ENCODE peak calls at places on chromosome 10, in six cellular contexts. E is colonic mucosa, T is IMR-90, F is brain microvascular endothelial cell, I is AG04450, N is pancreas. X is an unnamed sample.

GRCh38 chr10:71600856-71601255 is 118.7 kb downstream of the C10orf105 start:
- DNase-seq in E (no peak), T (peak; percentile 55), F (peak; percentile 78), I (no peak), N (no peak), X (peak; percentile 91)

GRCh38 chr10:78596556-78596955 is 472.2 kb upstream of the ZMIZ1 start:
- DNase-seq in E (no peak), T (no peak), F (no peak), I (no peak), N (no peak), X (no peak)

GRCh38 chr10:115985696-115986095 is 287.3 kb downstream of the GFRA1 start:
- DNase-seq in E (no peak), T (peak; percentile 36), F (no peak), I (no peak), N (no peak), X (no peak)

GRCh38 chr10:126521354-126521753 is 133.1 kb upstream of the ADAM12 start:
- DNase-seq in E (no peak), T (no peak), F (no peak), I (no peak), N (no peak), X (no peak)

GRCh38 chr10:97718178-97718577 is 4.6 kb downstream of the MARVELD1 start:
- DNase-seq in E (no peak), T (no peak), F (no peak), I (no peak), N (no peak), X (no peak)

GRCh38 chr10:128078136-128078969 is 47.9 kb downstream of the MKI67 start:
- DNase-seq in E (peak; percentile 43), T (peak; percentile 37), F (no peak), I (peak; percentile 7), N (peak; percentile 73), X (peak; percentile 42)

GRCh38 chr10:117545141-117546019 is 2.8 kb downstream of the EMX2 start:
- DNase-seq in E (no peak), T (no peak), F (no peak), I (no peak), N (peak; percentile 71), X (no peak)

GRCh38 chr10:128802062-128802461 is 665.0 kb upstream of the MGMT start:
- DNase-seq in E (no peak), T (no peak), F (no peak), I (no peak), N (no peak), X (no peak)

GRCh38 chr10:60377955-60378354 is 11.7 kb downstream of the ANK3 start:
- DNase-seq in E (no peak), T (peak; percentile 58), F (no peak), I (no peak), N (no peak), X (peak; percentile 31)

GRCh38 chr10:59060852-59061251 is 115.6 kb upstream of the PHYHIPL start:
- DNase-seq in E (no peak), T (no peak), F (no peak), I (no peak), N (no peak), X (no peak)

GRCh38 chr10:126469692-126470091 is 81.4 kb upstream of the ADAM12 start:
- DNase-seq in E (no peak), T (no peak), F (no peak), I (no peak), N (no peak), X (no peak)

GRCh38 chr10:17035446-17035845 is 94.2 kb downstream of the CUBN start:
- DNase-seq in E (no peak), T (no peak), F (no peak), I (no peak), N (no peak), X (no peak)

GRCh38 chr10:120406380-120406779 is 50.6 kb upstream of the PLPP4 start:
- DNase-seq in E (peak; percentile 70), T (no peak), F (no peak), I (no peak), N (no peak), X (no peak)

GRCh38 chr10:124474502-124475070 is 13.0 kb downstream of the LHPP start:
- DNase-seq in E (no peak), T (no peak), F (no peak), I (no peak), N (no peak), X (no peak)

GRCh38 chr10:70532554-70533188 is 54.1 kb downstream of the PALD1 start:
- DNase-seq in E (no peak), T (no peak), F (no peak), I (no peak), N (no peak), X (no peak)

GRCh38 chr10:119306514-119306951 is 99.2 kb downstream of the GRK5 start:
- DNase-seq in E (no peak), T (no peak), F (no peak), I (no peak), N (no peak), X (no peak)

GRCh38 chr10:117005454-117006055 is 568 bp upstream of the SHTN1 start:
- DNase-seq in E (peak; percentile 32), T (no peak), F (no peak), I (no peak), N (peak; percentile 68), X (no peak)

GRCh38 chr10:121340176-121340850 is 257.9 kb downstream of the FGFR2 start:
- DNase-seq in E (no peak), T (no peak), F (no peak), I (no peak), N (no peak), X (no peak)

GRCh38 chr10:113616244-113617074 is 47.4 kb downstream of the NRAP start:
- DNase-seq in E (no peak), T (no peak), F (peak; percentile 2), I (no peak), N (no peak), X (peak; percentile 28)

GRCh38 chr10:133564816-133565215 is 567 bp downstream of the SYCE1 start:
- DNase-seq in E (no peak), T (no peak), F (no peak), I (no peak), N (no peak), X (no peak)

GRCh38 chr10:119342017-119342734 is 134.8 kb downstream of the GRK5 start:
- DNase-seq in E (peak; percentile 34), T (peak; percentile 49), F (no peak), I (no peak), N (no peak), X (peak; percentile 56)

GRCh38 chr10:80172896-80173295 is 32.4 kb downstream of the ANXA11 start:
- DNase-seq in E (peak; percentile 76), T (no peak), F (no peak), I (no peak), N (no peak), X (no peak)

GRCh38 chr10:26441491-26442214 is 3.5 kb downstream of the APBB1IP start:
- DNase-seq in E (no peak), T (no peak), F (peak; percentile 9), I (no peak), N (no peak), X (peak; percentile 74)

GRCh38 chr10:93386496-93387369 is 95.4 kb downstream of the MYOF start:
- DNase-seq in E (no peak), T (no peak), F (peak; percentile 25), I (no peak), N (no peak), X (peak; percentile 86)

GRCh38 chr10:80357000-80357803 is 621 bp downstream of the DYDC2 start:
- DNase-seq in E (no peak), T (no peak), F (no peak), I (no peak), N (peak; percentile 59), X (no peak)

DNA sequence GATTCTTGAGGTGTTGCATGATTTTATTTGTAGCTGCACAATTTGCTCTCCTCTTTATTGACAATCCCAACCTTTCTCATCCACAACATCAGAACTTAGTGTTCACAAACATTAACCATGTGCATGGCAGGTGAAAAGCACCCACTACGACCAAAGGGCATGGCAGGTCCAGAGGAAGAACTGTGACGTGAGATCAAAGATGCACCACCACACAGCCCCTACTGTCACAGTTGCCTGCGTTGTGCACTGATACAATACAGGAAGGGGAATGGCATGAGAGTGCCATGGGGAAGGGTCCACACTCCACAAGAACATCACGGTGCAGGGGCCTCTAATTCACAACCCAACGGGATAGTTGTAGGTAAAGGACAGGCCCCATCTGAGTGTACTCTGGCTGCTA is 217.1 kb upstream of the PFKP start:
- DNase-seq in E (no peak), T (no peak), F (no peak), I (no peak), N (no peak), X (no peak)
- TF ChIP-seq CTCF in E (no peak), T (no peak), F (no peak), I (no peak), N (no peak), X (no peak)

GRCh38 chr10:99529483-99530107 is 3.1 kb upstream of the NKX2-3 start:
- DNase-seq in E (peak; percentile 18), T (no peak), F (no peak), I (no peak), N (no peak), X (no peak)

GRCh38 chr10:99531026-99531695 is 1.6 kb upstream of the NKX2-3 start:
- DNase-seq in E (no peak), T (no peak), F (no peak), I (no peak), N (no peak), X (no peak)

GRCh38 chr10:99528867-99529285 is 3.9 kb upstream of the NKX2-3 start:
- DNase-seq in E (no peak), T (no peak), F (no peak), I (no peak), N (no peak), X (no peak)

GRCh38 chr10:99531696-99532050 is 1.1 kb upstream of the NKX2-3 start:
- DNase-seq in E (no peak), T (no peak), F (no peak), I (no peak), N (no peak), X (no peak)

GRCh38 chr10:99530108-99531025 is 2.4 kb upstream of the NKX2-3 start:
- DNase-seq in E (no peak), T (no peak), F (no peak), I (no peak), N (no peak), X (no peak)
- H3K4me3 ChIP-seq in E (peak overlapping the region; percentile 40), T (no peak overlapping the region), F (no peak overlapping the region), I (no peak overlapping the region), N (no peak overlapping the region), X (no peak overlapping the region)

DNA sequence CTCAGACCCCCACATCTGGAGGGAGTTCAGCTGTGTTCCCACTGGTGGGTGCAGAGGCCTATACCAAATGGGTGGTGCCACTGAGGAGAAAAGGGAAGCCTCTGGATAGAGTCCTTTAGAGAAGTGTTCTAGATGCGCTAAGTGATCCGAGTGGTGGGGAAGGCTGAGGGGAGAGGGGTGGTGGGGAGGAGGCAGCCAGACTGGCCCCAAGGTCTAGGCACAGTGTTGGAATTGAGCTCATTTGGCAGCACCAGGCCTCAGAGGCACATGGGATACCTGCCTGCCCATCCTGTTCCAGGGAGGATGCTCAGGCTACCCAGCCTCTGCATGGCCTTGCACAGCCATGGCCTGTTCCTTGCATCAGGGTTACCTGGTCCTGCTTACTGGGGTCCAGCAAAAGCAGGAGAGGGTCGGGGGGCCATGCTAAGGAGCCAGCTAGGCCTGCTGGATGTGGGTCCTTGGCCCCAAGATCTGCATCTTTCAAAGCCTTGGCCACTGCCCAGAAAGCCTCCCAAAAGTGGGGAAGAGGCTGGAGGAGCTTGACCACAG is 99.6 kb downstream of the NEURL1 start:
- DNase-seq in E (no peak), T (no peak), F (no peak), I (no peak), N (no peak), X (no peak)
- TF ChIP-seq CTCF in E (no peak), T (no peak), F (no peak), I (no peak), N (no peak), X (no peak)

GRCh38 chr10:53108317-53108934 is 335.8 kb upstream of the MBL2 start:
- DNase-seq in E (no peak), T (no peak), F (no peak), I (no peak), N (no peak), X (no peak)
- H3K4me3 ChIP-seq in E (no peak overlapping the region), T (no peak overlapping the region), F (no peak overlapping the region), I (no peak overlapping the region), N (no peak overlapping the region), X (no peak overlapping the region)

X was measured in AG10803.